ENCODE peak calls at places on chromosomes 11 and 22, in five cellular contexts. Z is AG09309; S is iPS-NIHi11; A is activated naive CD4-positive, alpha-beta T cell treated with anti-CD3 and anti-CD28 coated beads, Interleukin-2, amount 10 ng/mL, durations not matched to agents 7 days and 5 days; H is body of pancreas. T is an unnamed sample.

GRCh38 chr11:125968363-125968762 is 22.5 kb downstream of the VSIG10L2 start:
- DNase-seq in Z (no peak), S (no peak), A (no peak), H (no peak), T (no peak)

GRCh38 chr11:118607401-118608267 is at the start of gene PHLDB1:
- DNase-seq in Z (no peak), S (peak), A (peak), H (peak), T (no peak)

GRCh38 chr11:100068116-100068515 is 619.0 kb upstream of the ARHGAP42 start:
- DNase-seq in Z (no peak), S (no peak), A (no peak), H (no peak), T (no peak)

GRCh38 chr11:18012314-18012905 is 437 bp downstream of the SERGEF start:
- DNase-seq in Z (no peak), S (peak), A (no peak), H (peak), T (no peak)

GRCh38 chr11:57597461-57597892 is at the start of gene SERPING1:
- DNase-seq in Z (no peak), S (no peak), A (no peak), H (peak), T (no peak)

GRCh38 chr11:130390071-130390758 is 38.2 kb downstream of the ADAMTS8 start:
- DNase-seq in Z (no peak), S (peak), A (no peak), H (peak), T (peak)

GRCh38 chr22:29081499-29082236 is 8.8 kb downstream of the KREMEN1 start:
- DNase-seq in Z (no peak), S (no peak), A (no peak), H (peak), T (no peak)

GRCh38 chr22:44926491-44927415 is 83.1 kb downstream of the PHF21B start:
- DNase-seq in Z (no peak), S (no peak), A (no peak), H (no peak), T (no peak)

GRCh38 chr22:37757663-37758062 is 50.1 kb upstream of the GCAT start:
- DNase-seq in Z (no peak), S (no peak), A (no peak), H (no peak), T (no peak)

GRCh38 chr22:46517255-46517761 is 20.1 kb downstream of the CELSR1 start:
- DNase-seq in Z (no peak), S (no peak), A (no peak), H (no peak), T (no peak)

GRCh38 chr11:104332110-104332509 is 168.2 kb upstream of the PDGFD start:
- DNase-seq in Z (no peak), S (peak), A (no peak), H (no peak), T (no peak)

GRCh38 chr11:6794637-6795036 is 4.9 kb downstream of the OR6A2 start:
- DNase-seq in Z (no peak), S (no peak), A (no peak), H (no peak), T (no peak)

GRCh38 chr11:14422052-14422813 is 63.2 kb upstream of the RRAS2 start:
- DNase-seq in Z (peak), S (peak), A (no peak), H (peak), T (peak)